ENCODE peak calls at places on chromosome 21, in nine cellular contexts. X, G, N, I, U, O, B, Y and V are unnamed samples.

GRCh38 chr21:43340491-43341348 is 86.2 kb downstream of the SIK1 start:
- DNase-seq in X (no peak), N (peak; percentile 92), O (no peak), Y (peak; percentile 64), G (no peak), I (peak; percentile 59), B (peak; percentile 55), U (peak; percentile 98), V (peak; percentile 61)

GRCh38 chr21:17462276-17462981 is 50.4 kb upstream of the CXADR start:
- DNase-seq in O (no peak), Y (peak; percentile 49), X (no peak), N (peak; percentile 16), I (peak; percentile 83), B (no peak), G (no peak), U (no peak), V (no peak)

GRCh38 chr21:20591294-20591693 is 406.9 kb upstream of the NCAM2 start:
- DNase-seq in U (no peak), G (no peak), I (no peak), Y (no peak), X (no peak), O (no peak), N (no peak), B (no peak), V (no peak)

GRCh38 chr21:33388188-33388587 is 15.0 kb upstream of the IFNGR2 start:
- DNase-seq in I (no peak), U (no peak), N (no peak), Y (no peak), O (no peak), G (no peak), X (no peak), B (no peak), V (no peak)

GRCh38 chr21:40053007-40053406 is 185.8 kb downstream of the PCP4 start:
- DNase-seq in B (peak; percentile 60), I (peak; percentile 13), N (peak; percentile 41), X (no peak), U (no peak), O (no peak), Y (no peak), G (no peak), V (no peak)

GRCh38 chr21:37368536-37369279 is 2.1 kb downstream of the DYRK1A start:
- DNase-seq in B (no peak), N (peak; percentile 55), X (no peak), Y (peak; percentile 42), U (no peak), O (no peak), I (no peak), G (no peak), V (no peak)

GRCh38 chr21:34795152-34796141 is 126.7 kb downstream of the CLIC6 start:
- DNase-seq in G (no peak), U (no peak), O (no peak), N (peak; percentile 79), Y (peak; percentile 57), X (no peak), I (peak; percentile 67), B (peak; percentile 43), V (no peak)

GRCh38 chr21:39006653-39007417 is 176.4 kb downstream of the PSMG1 start:
- DNase-seq in G (no peak), B (no peak), X (no peak), O (no peak), N (no peak), U (no peak), I (peak; percentile 65), Y (peak; percentile 65), V (no peak)

GRCh38 chr21:43864313-43864805 is 664 bp upstream of the AGPAT3 start:
- DNase-seq in B (peak; percentile 48), X (peak; percentile 54), I (peak; percentile 76), N (peak; percentile 31), G (no peak), U (peak; percentile 41), Y (peak; percentile 52), O (peak; percentile 58), V (no peak)

GRCh38 chr21:44296916-44297315 is 2.9 kb upstream of the PFKL start:
- DNase-seq in B (no peak), I (no peak), G (no peak), U (no peak), X (no peak), N (no peak), O (no peak), Y (no peak), V (no peak)

GRCh38 chr21:37871121-37871862 is 45.0 kb downstream of the KCNJ6 start:
- DNase-seq in X (no peak), O (no peak), B (no peak), Y (no peak), N (peak; percentile 81), U (no peak), I (no peak), G (no peak), V (peak; percentile 59)

GRCh38 chr21:29347274-29347681 is 48.6 kb downstream of the BACH1 start:
- DNase-seq in X (no peak), G (no peak), Y (no peak), U (no peak), I (peak; percentile 11), B (no peak), O (no peak), N (peak; percentile 53), V (no peak)

GRCh38 chr21:28742527-28742926 is 250.2 kb downstream of the LTN1 start:
- DNase-seq in O (no peak), X (no peak), U (no peak), I (no peak), N (peak; percentile 75), Y (peak; percentile 4), B (no peak), G (no peak), V (no peak)

GRCh38 chr21:44390886-44391285 is 37.5 kb downstream of the TRPM2 start:
- DNase-seq in B (no peak), I (no peak), X (no peak), O (no peak), N (no peak), G (no peak), Y (no peak), U (no peak), V (no peak)

GRCh38 chr21:34983680-34984086 is 65.4 kb downstream of the RUNX1 start:
- DNase-seq in I (no peak), Y (no peak), U (peak; percentile 25), G (no peak), O (no peak), X (no peak), B (no peak), N (peak; percentile 88), V (no peak)

GRCh38 chr21:32317726-32318125 is 19.1 kb downstream of the MRAP start:
- DNase-seq in X (no peak), B (no peak), U (no peak), G (no peak), N (no peak), I (no peak), O (no peak), Y (no peak), V (no peak)

GRCh38 chr21:15729346-15729673 is 472 bp upstream of the USP25 start:
- DNase-seq in G (no peak), Y (no peak), N (no peak), I (no peak), B (no peak), X (no peak), O (no peak), U (no peak), V (no peak)

GRCh38 chr21:35677298-35677841 is 383.0 kb downstream of the SETD4 start:
- DNase-seq in N (no peak), O (peak; percentile 17), B (no peak), U (no peak), Y (no peak), G (no peak), X (no peak), I (no peak), V (no peak)

GRCh38 chr21:45417256-45417950 is 12.4 kb downstream of the COL18A1 start:
- DNase-seq in G (no peak), U (no peak), O (no peak), B (peak; percentile 12), N (no peak), I (no peak), Y (no peak), X (no peak), V (no peak)

GRCh38 chr21:44083631-44084291 is 23.4 kb upstream of the PWP2 start:
- DNase-seq in U (no peak), B (no peak), N (no peak), G (no peak), O (no peak), X (no peak), I (no peak), Y (no peak), V (no peak)

GRCh38 chr21:42411891-42412635 is 8.4 kb downstream of the UBASH3A start:
- DNase-seq in I (no peak), X (no peak), G (no peak), O (no peak), Y (no peak), N (no peak), B (no peak), U (no peak), V (no peak)

GRCh38 chr21:42463861-42464515 is 32.0 kb downstream of the RSPH1 start:
- DNase-seq in N (peak; percentile 35), G (peak; percentile 43), B (no peak), I (peak; percentile 65), U (no peak), X (no peak), Y (peak; percentile 60), O (no peak), V (no peak)

GRCh38 chr21:44550807-44551206 is 498 bp downstream of the KRTAP10-2 start:
- DNase-seq in N (no peak), U (no peak), I (peak; percentile 4), B (no peak), G (no peak), X (no peak), O (peak; percentile 23), Y (no peak), V (no peak)

GRCh38 chr21:35234725-35235124 is 185.6 kb upstream of the RUNX1 start:
- DNase-seq in O (no peak), U (no peak), I (no peak), X (no peak), B (no peak), G (no peak), Y (no peak), N (no peak), V (no peak)